ENCODE peak calls at places on chromosomes 2 and 18, in nine cellular contexts. One of them, this sample, is unnamed.

GRCh38 chr2:174535083-174535482 is 48.3 kb upstream of the GPR155 start:
- DNase-seq in heart left ventricle: no peak
- DNase-seq in NCI-H82: no peak
- DNase-seq in stimulated activated naive CD4-positive, alpha-beta T cell treated with Interleukin-2 at 50 U/mL for 16 hours: no peak
- DNase-seq in cardiac fibroblast: no peak
- DNase-seq in fibroblast of pulmonary artery: no peak
- DNase-seq in effector memory CD4-positive, alpha-beta T cell: no peak
- DNase-seq in foreskin keratinocyte: no peak
- DNase-seq in substantia nigra: no peak
- DNase-seq in this sample: no peak

GRCh38 chr2:204842731-204843490 is 297.6 kb downstream of the PARD3B start:
- DNase-seq in cardiac fibroblast: peak
- DNase-seq in fibroblast of pulmonary artery: peak
- DNase-seq in stimulated activated naive CD4-positive, alpha-beta T cell treated with Interleukin-2 at 50 U/mL for 16 hours: peak
- DNase-seq in effector memory CD4-positive, alpha-beta T cell: no peak
- DNase-seq in NCI-H82: no peak
- DNase-seq in heart left ventricle: no peak
- DNase-seq in foreskin keratinocyte: peak
- DNase-seq in substantia nigra: peak
- DNase-seq in this sample: peak

GRCh38 chr2:128414351-128414750 is 95.7 kb upstream of the HS6ST1 start:
- DNase-seq in stimulated activated naive CD4-positive, alpha-beta T cell treated with Interleukin-2 at 50 U/mL for 16 hours: no peak
- DNase-seq in NCI-H82: peak
- DNase-seq in fibroblast of pulmonary artery: no peak
- DNase-seq in effector memory CD4-positive, alpha-beta T cell: no peak
- DNase-seq in foreskin keratinocyte: no peak
- DNase-seq in cardiac fibroblast: no peak
- DNase-seq in substantia nigra: no peak
- DNase-seq in heart left ventricle: no peak
- DNase-seq in this sample: no peak

GRCh38 chr2:195318440-195319111 is 338.4 kb upstream of the SLC39A10 start:
- DNase-seq in stimulated activated naive CD4-positive, alpha-beta T cell treated with Interleukin-2 at 50 U/mL for 16 hours: peak
- DNase-seq in NCI-H82: peak
- DNase-seq in fibroblast of pulmonary artery: peak
- DNase-seq in cardiac fibroblast: peak
- DNase-seq in heart left ventricle: peak
- DNase-seq in effector memory CD4-positive, alpha-beta T cell: no peak
- DNase-seq in substantia nigra: peak
- DNase-seq in foreskin keratinocyte: peak
- DNase-seq in this sample: peak

GRCh38 chr2:223950448-223951347 is 5.6 kb upstream of the WDFY1 start:
- DNase-seq in effector memory CD4-positive, alpha-beta T cell: no peak
- DNase-seq in cardiac fibroblast: no peak
- DNase-seq in foreskin keratinocyte: no peak
- DNase-seq in heart left ventricle: no peak
- DNase-seq in substantia nigra: no peak
- DNase-seq in fibroblast of pulmonary artery: no peak
- DNase-seq in stimulated activated naive CD4-positive, alpha-beta T cell treated with Interleukin-2 at 50 U/mL for 16 hours: no peak
- DNase-seq in NCI-H82: no peak
- DNase-seq in this sample: no peak

GRCh38 chr2:120109186-120110061 is 96.5 kb downstream of the EPB41L5 start:
- DNase-seq in stimulated activated naive CD4-positive, alpha-beta T cell treated with Interleukin-2 at 50 U/mL for 16 hours: no peak
- DNase-seq in NCI-H82: peak
- DNase-seq in substantia nigra: no peak
- DNase-seq in heart left ventricle: no peak
- DNase-seq in effector memory CD4-positive, alpha-beta T cell: no peak
- DNase-seq in cardiac fibroblast: peak
- DNase-seq in foreskin keratinocyte: peak
- DNase-seq in fibroblast of pulmonary artery: peak
- DNase-seq in this sample: peak

GRCh38 chr2:178233428-178233827 is 39.1 kb downstream of the OSBPL6 start:
- DNase-seq in foreskin keratinocyte: peak
- DNase-seq in NCI-H82: peak
- DNase-seq in cardiac fibroblast: no peak
- DNase-seq in stimulated activated naive CD4-positive, alpha-beta T cell treated with Interleukin-2 at 50 U/mL for 16 hours: no peak
- DNase-seq in fibroblast of pulmonary artery: no peak
- DNase-seq in heart left ventricle: no peak
- DNase-seq in effector memory CD4-positive, alpha-beta T cell: no peak
- DNase-seq in substantia nigra: no peak
- DNase-seq in this sample: peak

GRCh38 chr2:207395535-207396251 is 134.1 kb upstream of the CREB1 start:
- DNase-seq in NCI-H82: peak
- DNase-seq in substantia nigra: no peak
- DNase-seq in heart left ventricle: no peak
- DNase-seq in effector memory CD4-positive, alpha-beta T cell: no peak
- DNase-seq in fibroblast of pulmonary artery: no peak
- DNase-seq in cardiac fibroblast: no peak
- DNase-seq in foreskin keratinocyte: no peak
- DNase-seq in stimulated activated naive CD4-positive, alpha-beta T cell treated with Interleukin-2 at 50 U/mL for 16 hours: no peak
- DNase-seq in this sample: no peak

GRCh38 chr18:76875390-76876330 is 53.3 kb downstream of the ZNF236 start:
- DNase-seq in NCI-H82: peak
- DNase-seq in effector memory CD4-positive, alpha-beta T cell: no peak
- DNase-seq in fibroblast of pulmonary artery: peak
- DNase-seq in cardiac fibroblast: peak
- DNase-seq in stimulated activated naive CD4-positive, alpha-beta T cell treated with Interleukin-2 at 50 U/mL for 16 hours: peak
- DNase-seq in substantia nigra: peak
- DNase-seq in foreskin keratinocyte: peak
- DNase-seq in heart left ventricle: no peak
- DNase-seq in this sample: no peak

GRCh38 chr2:233259745-233260144 is 8.3 kb downstream of the ATG16L1 start:
- DNase-seq in NCI-H82: no peak
- DNase-seq in stimulated activated naive CD4-positive, alpha-beta T cell treated with Interleukin-2 at 50 U/mL for 16 hours: no peak
- DNase-seq in effector memory CD4-positive, alpha-beta T cell: no peak
- DNase-seq in fibroblast of pulmonary artery: no peak
- DNase-seq in foreskin keratinocyte: no peak
- DNase-seq in substantia nigra: no peak
- DNase-seq in heart left ventricle: no peak
- DNase-seq in cardiac fibroblast: no peak
- DNase-seq in this sample: no peak

GRCh38 chr2:235864746-235865535 is 303.2 kb downstream of the GBX2 start:
- DNase-seq in foreskin keratinocyte: no peak
- DNase-seq in fibroblast of pulmonary artery: peak
- DNase-seq in effector memory CD4-positive, alpha-beta T cell: no peak
- DNase-seq in substantia nigra: no peak
- DNase-seq in heart left ventricle: no peak
- DNase-seq in cardiac fibroblast: no peak
- DNase-seq in stimulated activated naive CD4-positive, alpha-beta T cell treated with Interleukin-2 at 50 U/mL for 16 hours: no peak
- DNase-seq in NCI-H82: peak
- DNase-seq in this sample: no peak

GRCh38 chr2:46306320-46306719 is 9.1 kb downstream of the EPAS1 start:
- DNase-seq in substantia nigra: no peak
- DNase-seq in fibroblast of pulmonary artery: peak
- DNase-seq in NCI-H82: no peak
- DNase-seq in stimulated activated naive CD4-positive, alpha-beta T cell treated with Interleukin-2 at 50 U/mL for 16 hours: no peak
- DNase-seq in effector memory CD4-positive, alpha-beta T cell: no peak
- DNase-seq in cardiac fibroblast: peak
- DNase-seq in heart left ventricle: no peak
- DNase-seq in foreskin keratinocyte: peak
- DNase-seq in this sample: peak

GRCh38 chr18:23593720-23594119 is 7.4 kb upstream of the NPC1 start:
- DNase-seq in heart left ventricle: no peak
- DNase-seq in foreskin keratinocyte: peak
- DNase-seq in cardiac fibroblast: peak
- DNase-seq in substantia nigra: no peak
- DNase-seq in fibroblast of pulmonary artery: peak
- DNase-seq in stimulated activated naive CD4-positive, alpha-beta T cell treated with Interleukin-2 at 50 U/mL for 16 hours: no peak
- DNase-seq in effector memory CD4-positive, alpha-beta T cell: no peak
- DNase-seq in NCI-H82: no peak
- DNase-seq in this sample: peak

GRCh38 chr18:13234528-13234795 is 15.9 kb downstream of the LDLRAD4 start:
- DNase-seq in stimulated activated naive CD4-positive, alpha-beta T cell treated with Interleukin-2 at 50 U/mL for 16 hours: no peak
- DNase-seq in NCI-H82: no peak
- DNase-seq in fibroblast of pulmonary artery: no peak
- DNase-seq in heart left ventricle: no peak
- DNase-seq in cardiac fibroblast: no peak
- DNase-seq in foreskin keratinocyte: no peak
- DNase-seq in effector memory CD4-positive, alpha-beta T cell: no peak
- DNase-seq in substantia nigra: no peak
- DNase-seq in this sample: no peak

GRCh38 chr18:59200787-59201186 is 19.2 kb upstream of the GRP start:
- DNase-seq in stimulated activated naive CD4-positive, alpha-beta T cell treated with Interleukin-2 at 50 U/mL for 16 hours: no peak
- DNase-seq in NCI-H82: peak
- DNase-seq in heart left ventricle: no peak
- DNase-seq in fibroblast of pulmonary artery: no peak
- DNase-seq in cardiac fibroblast: no peak
- DNase-seq in effector memory CD4-positive, alpha-beta T cell: no peak
- DNase-seq in substantia nigra: no peak
- DNase-seq in foreskin keratinocyte: peak
- DNase-seq in this sample: no peak

GRCh38 chr2:157787364-157787938 is 88.7 kb downstream of the ACVR1 start:
- DNase-seq in cardiac fibroblast: no peak
- DNase-seq in fibroblast of pulmonary artery: no peak
- DNase-seq in NCI-H82: peak
- DNase-seq in heart left ventricle: no peak
- DNase-seq in foreskin keratinocyte: no peak
- DNase-seq in effector memory CD4-positive, alpha-beta T cell: no peak
- DNase-seq in substantia nigra: no peak
- DNase-seq in stimulated activated naive CD4-positive, alpha-beta T cell treated with Interleukin-2 at 50 U/mL for 16 hours: no peak
- DNase-seq in this sample: no peak

GRCh38 chr2:64133828-64134227 is 10.4 kb downstream of the PELI1 start:
- DNase-seq in effector memory CD4-positive, alpha-beta T cell: no peak
- DNase-seq in stimulated activated naive CD4-positive, alpha-beta T cell treated with Interleukin-2 at 50 U/mL for 16 hours: no peak
- DNase-seq in cardiac fibroblast: no peak
- DNase-seq in heart left ventricle: no peak
- DNase-seq in substantia nigra: no peak
- DNase-seq in fibroblast of pulmonary artery: peak
- DNase-seq in NCI-H82: no peak
- DNase-seq in foreskin keratinocyte: peak
- DNase-seq in this sample: peak

GRCh38 chr18:79372461-79372860 is 23.3 kb upstream of the NFATC1 start:
- DNase-seq in foreskin keratinocyte: no peak
- DNase-seq in substantia nigra: no peak
- DNase-seq in stimulated activated naive CD4-positive, alpha-beta T cell treated with Interleukin-2 at 50 U/mL for 16 hours: no peak
- DNase-seq in heart left ventricle: no peak
- DNase-seq in NCI-H82: no peak
- DNase-seq in effector memory CD4-positive, alpha-beta T cell: no peak
- DNase-seq in cardiac fibroblast: no peak
- DNase-seq in fibroblast of pulmonary artery: no peak
- DNase-seq in this sample: no peak

GRCh38 chr18:74496508-74497307 is 545 bp downstream of the CNDP2 start:
- DNase-seq in stimulated activated naive CD4-positive, alpha-beta T cell treated with Interleukin-2 at 50 U/mL for 16 hours: peak
- DNase-seq in NCI-H82: peak
- DNase-seq in cardiac fibroblast: peak
- DNase-seq in heart left ventricle: peak
- DNase-seq in fibroblast of pulmonary artery: peak
- DNase-seq in effector memory CD4-positive, alpha-beta T cell: no peak
- DNase-seq in substantia nigra: peak
- DNase-seq in foreskin keratinocyte: peak
- DNase-seq in this sample: peak

GRCh38 chr18:57898506-57899124 is 95.5 kb upstream of the ATP8B1 start:
- DNase-seq in fibroblast of pulmonary artery: peak
- DNase-seq in effector memory CD4-positive, alpha-beta T cell: no peak
- DNase-seq in stimulated activated naive CD4-positive, alpha-beta T cell treated with Interleukin-2 at 50 U/mL for 16 hours: no peak
- DNase-seq in NCI-H82: no peak
- DNase-seq in substantia nigra: no peak
- DNase-seq in cardiac fibroblast: peak
- DNase-seq in foreskin keratinocyte: peak
- DNase-seq in heart left ventricle: no peak
- DNase-seq in this sample: no peak

GRCh38 chr18:47730795-47731194 is 199.7 kb downstream of the SMAD2 start:
- DNase-seq in cardiac fibroblast: no peak
- DNase-seq in effector memory CD4-positive, alpha-beta T cell: no peak
- DNase-seq in foreskin keratinocyte: peak
- DNase-seq in fibroblast of pulmonary artery: no peak
- DNase-seq in stimulated activated naive CD4-positive, alpha-beta T cell treated with Interleukin-2 at 50 U/mL for 16 hours: no peak
- DNase-seq in NCI-H82: no peak
- DNase-seq in heart left ventricle: no peak
- DNase-seq in substantia nigra: no peak
- DNase-seq in this sample: no peak

GRCh38 chr2:129296401-129297343 is 682.8 kb upstream of the RAB6C start:
- DNase-seq in stimulated activated naive CD4-positive, alpha-beta T cell treated with Interleukin-2 at 50 U/mL for 16 hours: no peak
- DNase-seq in effector memory CD4-positive, alpha-beta T cell: no peak
- DNase-seq in substantia nigra: peak
- DNase-seq in fibroblast of pulmonary artery: no peak
- DNase-seq in NCI-H82: no peak
- DNase-seq in cardiac fibroblast: peak
- DNase-seq in foreskin keratinocyte: no peak
- DNase-seq in heart left ventricle: no peak
- DNase-seq in this sample: no peak